ENCODE peak calls at places on chromosome 6, in nine cellular contexts. H is amygdala, N is non-pigmented ciliary epithelial cell, J is T47D, B is H4, O is Panc1, V is M059J, T is T-cell, M is NCI-H1417 treated with DMSO at 0.1 percent for 48 hours. D is an unnamed sample.

GRCh38 chr6:24194968-24195700 is 69.1 kb downstream of the NRSN1 start:
- DNase-seq in V (no peak), J (no peak), N (no peak), B (no peak), T (no peak), M (no peak), H (no peak), O (no peak), D (peak)

GRCh38 chr6:132568611-132569010 is 1.5 kb upstream of the TAAR6 start:
- DNase-seq in O (no peak), T (no peak), M (no peak), B (no peak), H (no peak), N (no peak), V (no peak), J (no peak), D (no peak)

GRCh38 chr6:19759117-19759880 is 77.9 kb upstream of the ID4 start:
- DNase-seq in B (peak), T (no peak), V (peak), O (peak), J (no peak), H (no peak), N (peak), M (no peak), D (peak)

GRCh38 chr6:35297541-35298481 is at the start of gene DEF6:
- DNase-seq in N (no peak), H (no peak), T (peak), V (peak), O (peak), J (peak), B (no peak), M (no peak), D (peak)

GRCh38 chr6:130424704-130425103 is 58.9 kb downstream of the TMEM200A start:
- DNase-seq in M (no peak), H (no peak), T (no peak), J (no peak), B (no peak), O (no peak), V (no peak), N (no peak), D (no peak)

GRCh38 chr6:167576050-167576741 is 250.5 kb upstream of the AFDN start:
- DNase-seq in O (no peak), N (no peak), M (no peak), J (no peak), V (no peak), T (no peak), H (no peak), B (no peak), D (no peak)

GRCh38 chr6:39835856-39836442 is 43.8 kb downstream of the DAAM2 start:
- DNase-seq in H (no peak), T (no peak), B (no peak), N (no peak), M (no peak), V (no peak), J (no peak), O (no peak), D (peak)

GRCh38 chr6:97925504-97925903 is 642.5 kb upstream of the MMS22L start:
- DNase-seq in H (no peak), J (peak), T (no peak), B (no peak), M (peak), O (no peak), N (no peak), V (no peak), D (peak)

GRCh38 chr6:75368151-75368779 is 83.7 kb upstream of the TMEM30A start:
- DNase-seq in J (peak), N (no peak), M (no peak), H (no peak), B (peak), T (no peak), O (no peak), V (peak), D (peak)

GRCh38 chr6:11710221-11710836 is 68.3 kb downstream of the ADTRP start:
- DNase-seq in V (peak), M (no peak), B (no peak), N (no peak), T (peak), O (no peak), H (no peak), J (no peak), D (no peak)

GRCh38 chr6:80163754-80164187 is 57.3 kb downstream of the BCKDHB start:
- DNase-seq in T (no peak), J (no peak), M (no peak), H (no peak), B (no peak), V (peak), N (no peak), O (peak), D (peak)

GRCh38 chr6:56026461-56027180 is 151.2 kb upstream of the BMP5 start:
- DNase-seq in O (no peak), N (no peak), T (no peak), J (no peak), V (peak), H (no peak), B (no peak), M (no peak), D (peak)

GRCh38 chr6:56864171-56864616 is 90.7 kb upstream of the BEND6 start:
- DNase-seq in O (no peak), B (peak), V (peak), J (no peak), N (no peak), H (no peak), M (no peak), T (no peak), D (peak)

GRCh38 chr6:145214570-145214969 is 520.8 kb downstream of the EPM2A start:
- DNase-seq in M (peak), O (peak), J (peak), H (no peak), T (no peak), N (peak), V (peak), B (peak), D (peak)

GRCh38 chr6:3784423-3784822 is 32.9 kb upstream of the PXDC1 start:
- DNase-seq in M (no peak), O (no peak), B (no peak), N (no peak), V (no peak), H (no peak), J (no peak), T (no peak), D (no peak)

GRCh38 chr6:45473121-45473967 is 95.6 kb upstream of the SUPT3H start:
- DNase-seq in O (no peak), J (peak), M (no peak), H (no peak), V (no peak), B (no peak), N (no peak), T (no peak), D (no peak)

GRCh38 chr6:3848925-3849605 is at the start of gene FAM50B:
- DNase-seq in T (peak), O (no peak), H (peak), V (peak), J (peak), M (peak), N (no peak), B (peak), D (peak)

GRCh38 chr6:109381747-109382575 is at the start of gene CD164:
- DNase-seq in V (peak), N (peak), H (peak), M (peak), J (peak), O (peak), B (peak), T (peak), D (peak)

D was measured in fibroblast of mammary gland.